ENCODE peak calls at places on chromosomes 12 and 14, in nine cellular contexts. M is heart right ventricle, O is psoas muscle, F is prostate gland, I is osteoblast, V is stomach, D is upper lobe of left lung, Z is astrocyte, T is Panc1. Y is an unnamed sample.

GRCh38 chr14:92316937-92317336 is 6.0 kb upstream of the SLC24A4 start:
- DNase-seq in F (no peak), M (no peak), V (no peak), T (no peak), O (no peak), I (no peak), Z (no peak), D (no peak), Y (no peak)

GRCh38 chr12:89345830-89346740 is 6.2 kb downstream of the DUSP6 start:
- DNase-seq in F (no peak), Z (peak; percentile 62), D (no peak), V (peak; percentile 34), T (no peak), O (peak; percentile 28), M (peak; percentile 80), I (no peak), Y (peak; percentile 39)

GRCh38 chr12:53186745-53187144 is 6.0 kb upstream of the CSAD start:
- DNase-seq in D (no peak), T (no peak), Z (no peak), O (no peak), V (no peak), I (no peak), M (no peak), F (no peak), Y (no peak)

GRCh38 chr12:3170423-3171194 is 93.4 kb downstream of the TSPAN9 start:
- DNase-seq in D (no peak), I (peak; percentile 96), V (no peak), M (no peak), F (no peak), T (no peak), Z (peak; percentile 95), O (no peak), Y (no peak)

GRCh38 chr12:43551971-43552559 is at the start of gene ADAMTS20:
- DNase-seq in O (no peak), I (peak; percentile 60), Z (peak; percentile 4), M (no peak), T (no peak), F (no peak), D (peak; percentile 66), V (no peak), Y (peak; percentile 43)

GRCh38 chr14:35492569-35493014 is 41.4 kb upstream of the INSM2 start:
- DNase-seq in D (no peak), I (no peak), Z (no peak), M (no peak), F (no peak), T (no peak), V (no peak), O (no peak), Y (no peak)

GRCh38 chr12:78938341-78939084 is 73.9 kb downstream of the SYT1 start:
- DNase-seq in Z (no peak), V (no peak), M (no peak), F (no peak), T (no peak), D (no peak), I (no peak), O (no peak), Y (no peak)

GRCh38 chr14:101361044-101361443 is 200.3 kb upstream of the DIO3 start:
- DNase-seq in V (no peak), M (no peak), I (no peak), D (peak; percentile 38), T (no peak), O (peak; percentile 38), Z (no peak), F (no peak), Y (no peak)

GRCh38 chr12:121820056-121820455 is 16.2 kb downstream of the SETD1B start:
- DNase-seq in O (no peak), M (no peak), D (no peak), T (no peak), I (peak; percentile 67), F (no peak), V (no peak), Z (no peak), Y (no peak)

GRCh38 chr12:94173660-94174265 is 25.4 kb downstream of the PLXNC1 start:
- DNase-seq in V (no peak), F (no peak), D (no peak), T (no peak), Z (no peak), I (no peak), M (no peak), O (no peak), Y (no peak)

GRCh38 chr12:7959278-7960063 is 23.5 kb upstream of the SLC2A3 start:
- DNase-seq in I (peak; percentile 39), T (no peak), V (no peak), D (no peak), O (no peak), F (no peak), M (no peak), Z (no peak), Y (no peak)

GRCh38 chr12:8033153-8034044 is 883 bp downstream of the FOXJ2 start:
- DNase-seq in D (no peak), T (no peak), M (peak; percentile 71), I (peak; percentile 97), F (peak; percentile 64), O (peak; percentile 63), V (no peak), Z (peak; percentile 26), Y (peak; percentile 91)

GRCh38 chr14:99241314-99242035 is 30.5 kb downstream of the BCL11B start:
- DNase-seq in D (no peak), V (no peak), T (no peak), I (no peak), M (no peak), O (no peak), Z (no peak), F (peak; percentile 44), Y (no peak)
- H3K4me1 ChIP-seq in D (peaks cover 8% of the 10 kb centered on the region), V (peaks cover 11% of the 10 kb centered on the region), T (no peaks in the 10 kb centered on the region), I (no peaks in the 10 kb centered on the region), M (peaks cover 4% of the 10 kb centered on the region), O (no peaks in the 10 kb centered on the region), Z (peaks cover 6% of the 10 kb centered on the region), F (peaks cover 3% of the 10 kb centered on the region), Y (no peaks in the 10 kb centered on the region)

GRCh38 chr12:50151047-50151687 is 16.0 kb downstream of the CERS5 start:
- DNase-seq in Z (peak; percentile 49), T (no peak), D (no peak), M (no peak), O (no peak), F (no peak), I (peak; percentile 88), V (no peak), Y (no peak)

GRCh38 chr12:50149311-50149710 is 17.9 kb downstream of the CERS5 start:
- DNase-seq in F (no peak), O (no peak), D (no peak), I (no peak), V (no peak), Z (no peak), M (no peak), T (no peak), Y (no peak)

GRCh38 chr12:50142993-50143392 is 24.2 kb downstream of the CERS5 start:
- DNase-seq in F (no peak), V (no peak), I (no peak), O (no peak), D (no peak), T (no peak), Z (no peak), M (no peak), Y (no peak)

GRCh38 chr12:50145439-50145838 is 21.7 kb downstream of the CERS5 start:
- DNase-seq in Z (no peak), M (no peak), V (no peak), T (no peak), D (no peak), F (no peak), I (peak; percentile 52), O (no peak), Y (no peak)

DNA sequence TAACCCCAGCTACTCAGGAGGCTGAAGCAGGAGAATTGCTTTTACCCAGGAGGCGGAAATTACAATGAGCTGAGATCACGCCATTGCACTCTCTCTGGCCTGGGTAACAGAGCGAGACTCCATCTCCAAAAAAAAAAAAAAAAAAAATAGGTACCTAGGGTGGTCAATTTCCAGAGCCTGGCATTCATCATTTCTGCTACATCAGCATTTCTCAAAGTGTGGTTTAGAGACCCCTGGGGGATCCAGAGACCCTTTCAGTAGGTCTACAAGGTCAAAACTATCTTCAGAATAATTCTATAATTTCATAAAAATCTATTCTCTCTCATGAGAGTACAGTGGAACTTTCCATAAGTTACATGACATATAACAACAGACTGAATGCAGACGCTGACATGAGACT is 19.9 kb downstream of the CERS5 start:
- DNase-seq in D (no peak), I (no peak), O (no peak), Z (no peak), M (no peak), F (no peak), T (no peak), V (no peak), Y (no peak)
- TF ChIP-seq CTCF in D (no peak), I (no peak), O (no peak), Z (no peak), M (no peak), F (no peak), T (no peak), V (no peak), Y (no peak)

GRCh38 chr14:76920572-76921175 is 94.5 kb downstream of the LRRC74A start:
- DNase-seq in F (no peak), O (no peak), I (peak; percentile 78), M (peak; percentile 53), D (no peak), T (no peak), V (no peak), Z (peak; percentile 16), Y (no peak)

GRCh38 chr14:76924363-76925151 is 98.3 kb downstream of the LRRC74A start:
- DNase-seq in M (no peak), Z (no peak), T (no peak), O (no peak), F (no peak), I (peak; percentile 80), D (no peak), V (no peak), Y (peak; percentile 83)

GRCh38 chr14:76923422-76924362 is 97.5 kb downstream of the LRRC74A start:
- DNase-seq in T (no peak), V (no peak), F (no peak), I (peak; percentile 66), O (no peak), M (no peak), D (no peak), Z (no peak), Y (peak; percentile 76)

GRCh38 chr14:76922092-76922491 is 95.9 kb downstream of the LRRC74A start:
- DNase-seq in Z (no peak), O (no peak), D (no peak), F (no peak), I (no peak), M (no peak), V (no peak), T (no peak), Y (no peak)

DNA sequence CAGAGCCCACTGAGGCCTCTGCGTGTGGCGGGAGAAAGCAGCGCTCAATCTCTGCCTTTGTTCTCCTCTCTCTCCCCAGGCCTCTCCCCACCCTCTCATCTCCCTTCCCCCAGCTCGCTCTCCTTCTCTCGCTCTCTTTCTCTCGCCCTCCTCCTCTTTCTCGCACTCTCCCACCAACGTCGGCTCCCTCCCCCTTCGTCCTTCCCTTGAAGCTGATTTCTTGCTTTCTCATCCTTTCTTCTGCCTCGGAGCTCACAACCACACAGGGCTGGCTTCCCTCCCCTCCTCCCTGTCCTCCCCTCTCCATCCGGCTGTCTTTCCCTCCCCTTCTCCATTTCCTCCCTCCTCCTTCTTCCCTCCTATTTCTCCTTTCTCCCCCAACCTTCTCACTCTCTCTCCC is 96.4 kb downstream of the LRRC74A start:
- DNase-seq in Z (peak; percentile 70), F (no peak), I (peak; percentile 37), O (no peak), T (no peak), V (no peak), D (no peak), M (no peak), Y (no peak)
- H3K4me1 ChIP-seq in Z (peaks cover 55% of the 10 kb centered on the region), F (peaks cover 31% of the 10 kb centered on the region), I (peaks cover 36% of the 10 kb centered on the region), O (peaks cover 37% of the 10 kb centered on the region), T (peaks cover 66% of the 10 kb centered on the region), V (peaks cover 48% of the 10 kb centered on the region), D (peaks cover 37% of the 10 kb centered on the region), M (peaks cover 72% of the 10 kb centered on the region), Y (peaks cover 74% of the 10 kb centered on the region)

GRCh38 chr14:74549588-74549987 is 56.0 kb downstream of the ISCA2 start:
- DNase-seq in V (no peak), F (peak; percentile 46), M (no peak), T (no peak), Z (no peak), D (peak; percentile 12), I (peak; percentile 71), O (no peak), Y (no peak)
- TF ChIP-seq CTCF in V (no peak), F (peak; percentile 56), M (no peak), T (no peak), Z (no peak), D (no peak), I (peak; percentile 43), O (no peak), Y (no peak)

Y was measured in testis.